ENCODE peak calls at places on chromosome 17, in nine cellular contexts. G is nephron progenitor cell; W is stimulated activated CD4-positive, alpha-beta T cell treated with anti-CD3 and anti-CD28 coated beads, Interleukin-15, amount 100 ng/mL, for 24 hours; Q is activated T-cell treated with anti-CD3 and anti-CD28 coated beads, Interleukin-2, amount 50 U/mL, for 72 hours; H is hippocampal formation; L is AG10803; I is NCI-H1105 treated with DMSO at 0.1 percent for 48 hours; S is GM04504; K is stimulated activated CD8-positive, alpha-beta memory T cell treated with anti-CD3 and anti-CD28 coated beads, Interleukin-12 subunit alpha, Interleukin-12 subunit beta, amount 100 ng/mL, for 1 hour. R is an unnamed sample.

GRCh38 chr17:83198366-83199341 is 119.2 kb downstream of the METRNL start:
- DNase-seq in S (no peak), W (no peak), H (no peak), G (no peak), K (no peak), I (no peak), L (no peak), Q (no peak), R (peak; percentile 13)

GRCh38 chr17:33964344-33964979 is 290.6 kb upstream of the CCL2 start:
- DNase-seq in Q (peak; percentile 5), S (no peak), G (no peak), W (no peak), L (no peak), K (no peak), H (no peak), I (no peak), R (no peak)

GRCh38 chr17:79907217-79907715 is 68.0 kb upstream of the CBX4 start:
- DNase-seq in S (no peak), W (no peak), G (no peak), H (no peak), I (no peak), Q (no peak), K (no peak), L (no peak), R (no peak)

GRCh38 chr17:373616-374225 is 21.1 kb upstream of the RPH3AL start:
- DNase-seq in Q (no peak), G (no peak), W (no peak), H (no peak), L (no peak), K (no peak), S (no peak), I (no peak), R (peak; percentile 46)

GRCh38 chr17:33725675-33726271 is 432.7 kb upstream of the ASIC2 start:
- DNase-seq in L (peak; percentile 13), Q (peak; percentile 10), H (no peak), S (peak; percentile 5), G (peak; percentile 74), I (peak; percentile 25), K (no peak), W (peak; percentile 40), R (peak; percentile 16)

GRCh38 chr17:47628014-47628413 is 21.7 kb upstream of the KPNB1 start:
- DNase-seq in Q (no peak), G (no peak), H (no peak), S (no peak), I (no peak), W (no peak), K (no peak), L (no peak), R (no peak)

GRCh38 chr17:65530158-65530984 is 31.1 kb downstream of the AXIN2 start:
- DNase-seq in G (no peak), W (no peak), K (no peak), I (no peak), S (no peak), L (no peak), Q (no peak), H (no peak), R (no peak)

GRCh38 chr17:69320210-69320907 is 6.6 kb downstream of the ABCA5 start:
- DNase-seq in W (no peak), Q (no peak), K (no peak), L (no peak), S (no peak), G (no peak), H (no peak), I (no peak), R (no peak)

GRCh38 chr17:40075216-40076100 is 12.7 kb downstream of the THRA start:
- DNase-seq in W (peak; percentile 71), L (peak; percentile 70), K (peak; percentile 50), S (no peak), I (peak; percentile 81), H (peak; percentile 74), Q (peak; percentile 71), G (peak; percentile 76), R (peak; percentile 85)

GRCh38 chr17:43341705-43342600 is 56.8 kb upstream of the ARL4D start:
- DNase-seq in Q (no peak), I (no peak), H (no peak), W (peak; percentile 44), K (no peak), L (peak; percentile 53), G (no peak), S (peak; percentile 51), R (no peak)

GRCh38 chr17:31371511-31372097 is 19.9 kb upstream of the RAB11FIP4 start:
- DNase-seq in W (peak; percentile 14), S (peak; percentile 24), K (no peak), H (no peak), I (no peak), Q (no peak), G (no peak), L (peak; percentile 43), R (no peak)

GRCh38 chr17:69326302-69327059 is 452 bp downstream of the ABCA5 start:
- DNase-seq in K (peak; percentile 1), G (no peak), W (peak; percentile 18), H (no peak), S (peak; percentile 7), Q (no peak), L (peak; percentile 29), I (peak; percentile 44), R (no peak)

GRCh38 chr17:79907855-79908254 is 68.6 kb upstream of the CBX4 start:
- DNase-seq in L (peak; percentile 23), G (no peak), K (no peak), H (no peak), W (no peak), Q (no peak), I (no peak), S (peak; percentile 22), R (no peak)

GRCh38 chr17:63993368-63993990 is 4.7 kb upstream of the PRR29 start:
- DNase-seq in Q (no peak), K (no peak), W (no peak), I (no peak), S (no peak), L (no peak), G (no peak), H (no peak), R (peak; percentile 9)

GRCh38 chr17:78817123-78817522 is 23.5 kb downstream of the USP36 start:
- DNase-seq in Q (peak; percentile 79), L (no peak), I (no peak), K (peak; percentile 31), H (no peak), W (peak; percentile 69), G (no peak), S (no peak), R (no peak)

GRCh38 chr17:76053230-76054111 is 18.8 kb downstream of the SRP68 start:
- DNase-seq in L (no peak), Q (no peak), S (no peak), G (no peak), I (no peak), H (no peak), W (peak; percentile 45), K (no peak), R (no peak)